ENCODE peak calls at places on chromosomes 2 and 18, in ten cellular contexts. H is NCI-H1417; N is ACHN; R is stimulated activated naive CD8-positive, alpha-beta T cell treated with anti-CD3 and anti-CD28 coated beads, Interleukin-15, Interleukin-2, amounts not matched to agents 100 U/mL and 50 U/mL, for 24 hours; I is Calu3; M is Peyer's patch; B is NCI-H1092; G is Right ventricle myocardium superior; J is GM23338; W is posterior cingulate gyrus. Q is an unnamed sample.

GRCh38 chr2:45578056-45578843 is 32.8 kb downstream of the SRBD1 start:
- DNase-seq in H (no peak), N (peak), R (no peak), I (no peak), M (no peak), B (no peak), G (no peak), J (peak), W (no peak), Q (no peak)

GRCh38 chr2:158187908-158188307 is 86.2 kb downstream of the UPP2 start:
- DNase-seq in H (no peak), N (no peak), R (no peak), I (no peak), M (no peak), B (no peak), G (no peak), J (peak), W (no peak), Q (no peak)

GRCh38 chr2:208319403-208319802 is 53.3 kb downstream of the PIKFYVE start:
- DNase-seq in H (no peak), N (no peak), R (no peak), I (no peak), M (no peak), B (no peak), G (no peak), J (no peak), W (no peak), Q (no peak)

GRCh38 chr18:48132993-48133674 is 202.7 kb upstream of the SMAD2 start:
- DNase-seq in H (peak), N (no peak), R (no peak), I (no peak), M (no peak), B (no peak), G (no peak), J (no peak), W (no peak), Q (no peak)

GRCh38 chr2:104412384-104412783 is 441.5 kb upstream of the POU3F3 start:
- DNase-seq in H (no peak), N (peak), R (peak), I (peak), M (no peak), B (no peak), G (no peak), J (peak), W (no peak), Q (no peak)

GRCh38 chr2:26184555-26185303 is 11.8 kb downstream of the GAREM2 start:
- DNase-seq in H (no peak), N (peak), R (peak), I (peak), M (peak), B (peak), G (peak), J (peak), W (no peak), Q (peak)

GRCh38 chr18:48547456-48548403 is 8.9 kb downstream of the CTIF start:
- DNase-seq in H (no peak), N (peak), R (no peak), I (peak), M (no peak), B (no peak), G (no peak), J (peak), W (no peak), Q (no peak)

GRCh38 chr2:1140389-1141003 is 189.8 kb downstream of the SNTG2 start:
- DNase-seq in H (no peak), N (peak), R (peak), I (no peak), M (no peak), B (no peak), G (no peak), J (peak), W (no peak), Q (peak)

GRCh38 chr18:56650944-56651770 is at the start of gene WDR7:
- DNase-seq in H (peak), N (peak), R (peak), I (peak), M (peak), B (peak), G (peak), J (peak), W (peak), Q (peak)

GRCh38 chr2:213229814-213230213 is 54.5 kb upstream of the SPAG16 start:
- DNase-seq in H (no peak), N (no peak), R (no peak), I (no peak), M (no peak), B (no peak), G (no peak), J (no peak), W (no peak), Q (no peak)

GRCh38 chr18:77008576-77009315 is 123.8 kb downstream of the MBP start:
- DNase-seq in H (no peak), N (no peak), R (no peak), I (no peak), M (no peak), B (no peak), G (no peak), J (no peak), W (no peak), Q (no peak)

GRCh38 chr2:220489116-220489515 is 861.7 kb downstream of the SLC4A3 start:
- DNase-seq in H (no peak), N (no peak), R (no peak), I (no peak), M (no peak), B (no peak), G (no peak), J (no peak), W (no peak), Q (no peak)

GRCh38 chr2:238560234-238560633 is 133.5 kb downstream of the ASB1 start:
- DNase-seq in H (no peak), N (no peak), R (no peak), I (no peak), M (no peak), B (no peak), G (no peak), J (peak), W (no peak), Q (no peak)

GRCh38 chr2:6065713-6066112 is 373.5 kb downstream of the SOX11 start:
- DNase-seq in H (no peak), N (no peak), R (no peak), I (no peak), M (no peak), B (no peak), G (no peak), J (no peak), W (no peak), Q (no peak)

GRCh38 chr2:156565066-156565710 is 129.0 kb downstream of the GPD2 start:
- DNase-seq in H (no peak), N (peak), R (no peak), I (no peak), M (no peak), B (no peak), G (no peak), J (peak), W (no peak), Q (no peak)

GRCh38 chr2:11590193-11590592 is 56.3 kb downstream of the GREB1 start:
- DNase-seq in H (no peak), N (no peak), R (no peak), I (no peak), M (no peak), B (no peak), G (no peak), J (no peak), W (no peak), Q (no peak)

GRCh38 chr2:122191331-122191730 is 435.9 kb downstream of the TSN start:
- DNase-seq in H (peak), N (peak), R (no peak), I (peak), M (no peak), B (peak), G (no peak), J (peak), W (no peak), Q (peak)

GRCh38 chr18:49721981-49722380 is 91.4 kb downstream of the ACAA2 start:
- DNase-seq in H (no peak), N (no peak), R (no peak), I (no peak), M (no peak), B (no peak), G (no peak), J (no peak), W (no peak), Q (no peak)

GRCh38 chr2:8255448-8255800 is 426.4 kb upstream of the ID2 start:
- DNase-seq in H (no peak), N (no peak), R (no peak), I (no peak), M (no peak), B (no peak), G (no peak), J (peak), W (no peak), Q (no peak)

GRCh38 chr2:101204400-101205095 is 48.1 kb upstream of the CNOT11 start:
- DNase-seq in H (no peak), N (peak), R (no peak), I (no peak), M (no peak), B (no peak), G (no peak), J (no peak), W (no peak), Q (no peak)

GRCh38 chr18:50847192-50847591 is 27.4 kb upstream of the MRO start:
- DNase-seq in H (no peak), N (no peak), R (no peak), I (no peak), M (no peak), B (no peak), G (no peak), J (no peak), W (no peak), Q (no peak)

GRCh38 chr2:120626566-120626965 is 109.1 kb upstream of the GLI2 start:
- DNase-seq in H (no peak), N (no peak), R (no peak), I (no peak), M (no peak), B (no peak), G (no peak), J (no peak), W (no peak), Q (no peak)

Q was measured in retina.